ENCODE peak calls at places on chromosome 20, in nine cellular contexts. V, Q, U, R, T, C, G, F and M are unnamed samples.
A peak's percentile ranks its signal among the peaks of the same experiment; 100 is the strongest.

GRCh38 chr20:48339147-48339985 is 488.4 kb downstream of the PREX1 start:
- DNase-seq in V (no peak), Q (no peak), U (no peak), R (no peak), T (no peak), C (no peak), G (peak; percentile 86), F (peak; percentile 94), M (no peak)

GRCh38 chr20:12053348-12053747 is 135.7 kb downstream of the BTBD3 start:
- DNase-seq in V (no peak), Q (peak; percentile 90), U (no peak), R (peak; percentile 8), T (no peak), C (no peak), G (peak; percentile 89), F (peak; percentile 83), M (peak; percentile 74)

GRCh38 chr20:62205618-62206387 is 14.3 kb downstream of the HRH3 start:
- DNase-seq in V (no peak), Q (no peak), U (no peak), R (no peak), T (no peak), C (no peak), G (no peak), F (no peak), M (no peak)

GRCh38 chr20:4490045-4490444 is 231.7 kb upstream of the PRND start:
- DNase-seq in V (no peak), Q (no peak), U (no peak), R (no peak), T (no peak), C (no peak), G (no peak), F (no peak), M (no peak)

GRCh38 chr20:44780226-44780625 is 30.1 kb downstream of the RIMS4 start:
- DNase-seq in V (peak; percentile 20), Q (peak; percentile 49), U (peak; percentile 56), R (peak; percentile 72), T (no peak), C (peak; percentile 72), G (peak; percentile 78), F (peak; percentile 35), M (peak; percentile 32)

GRCh38 chr20:41082306-41082705 is 53.7 kb downstream of the TOP1 start:
- DNase-seq in V (no peak), Q (no peak), U (no peak), R (no peak), T (no peak), C (no peak), G (no peak), F (no peak), M (no peak)

GRCh38 chr20:7516631-7517051 is 423.6 kb downstream of the HAO1 start:
- DNase-seq in V (no peak), Q (no peak), U (no peak), R (no peak), T (no peak), C (no peak), G (no peak), F (no peak), M (no peak)

GRCh38 chr20:57439432-57439831 is 48.2 kb downstream of the RBM38 start:
- DNase-seq in V (peak; percentile 76), Q (no peak), U (no peak), R (no peak), T (peak; percentile 92), C (no peak), G (no peak), F (no peak), M (no peak)

GRCh38 chr20:63755933-63756647 is 16.5 kb downstream of the SLC2A4RG start:
- DNase-seq in V (no peak), Q (no peak), U (no peak), R (no peak), T (no peak), C (no peak), G (no peak), F (no peak), M (no peak)

GRCh38 chr20:32332614-32333013 is 25.5 kb upstream of the ASXL1 start:
- DNase-seq in V (no peak), Q (peak; percentile 44), U (no peak), R (peak; percentile 68), T (no peak), C (no peak), G (peak; percentile 48), F (peak; percentile 77), M (peak; percentile 90)
- H3K27me3 ChIP-seq in V (no peaks in the 10 kb centered on the region), Q (no peaks in the 10 kb centered on the region), U (no peaks in the 10 kb centered on the region), R (no peaks in the 10 kb centered on the region), T (no peaks in the 10 kb centered on the region), C (no peaks in the 10 kb centered on the region), G (no peaks in the 10 kb centered on the region), F (no peaks in the 10 kb centered on the region), M (no peaks in the 10 kb centered on the region)

GRCh38 chr20:22545045-22545444 is 39.3 kb downstream of the FOXA2 start:
- DNase-seq in V (no peak), Q (no peak), U (no peak), R (no peak), T (no peak), C (no peak), G (no peak), F (no peak), M (no peak)
- H3K27me3 ChIP-seq in V (peaks cover 97% of the 10 kb centered on the region), Q (no peaks in the 10 kb centered on the region), U (no peaks in the 10 kb centered on the region), R (no peaks in the 10 kb centered on the region), T (peaks cover 16% of the 10 kb centered on the region), C (no peaks in the 10 kb centered on the region), G (peaks cover 26% of the 10 kb centered on the region), F (no peaks in the 10 kb centered on the region), M (peaks cover 2% of the 10 kb centered on the region)

GRCh38 chr20:61159940-61160688 is 91.9 kb upstream of the CDH4 start:
- DNase-seq in V (no peak), Q (no peak), U (no peak), R (no peak), T (no peak), C (no peak), G (no peak), F (no peak), M (no peak)
- H3K27me3 ChIP-seq in V (peaks cover 79% of the 10 kb centered on the region), Q (no peaks in the 10 kb centered on the region), U (peaks cover 92% of the 10 kb centered on the region), R (no peaks in the 10 kb centered on the region), T (no peaks in the 10 kb centered on the region), C (no peaks in the 10 kb centered on the region), G (no peaks in the 10 kb centered on the region), F (peaks cover 7% of the 10 kb centered on the region), M (no peaks in the 10 kb centered on the region)

GRCh38 chr20:24468401-24469115 is 871 bp upstream of the SYNDIG1 start:
- DNase-seq in V (no peak), Q (no peak), U (no peak), R (no peak), T (no peak), C (no peak), G (no peak), F (no peak), M (no peak)
- H3K27me3 ChIP-seq in V (peaks cover 62% of the 10 kb centered on the region), Q (peaks cover 24% of the 10 kb centered on the region), U (peaks cover 29% of the 10 kb centered on the region), R (peaks cover 2% of the 10 kb centered on the region), T (no peaks in the 10 kb centered on the region), C (peaks cover 13% of the 10 kb centered on the region), G (peaks cover 69% of the 10 kb centered on the region), F (peaks cover 15% of the 10 kb centered on the region), M (peaks cover 21% of the 10 kb centered on the region)

DNA sequence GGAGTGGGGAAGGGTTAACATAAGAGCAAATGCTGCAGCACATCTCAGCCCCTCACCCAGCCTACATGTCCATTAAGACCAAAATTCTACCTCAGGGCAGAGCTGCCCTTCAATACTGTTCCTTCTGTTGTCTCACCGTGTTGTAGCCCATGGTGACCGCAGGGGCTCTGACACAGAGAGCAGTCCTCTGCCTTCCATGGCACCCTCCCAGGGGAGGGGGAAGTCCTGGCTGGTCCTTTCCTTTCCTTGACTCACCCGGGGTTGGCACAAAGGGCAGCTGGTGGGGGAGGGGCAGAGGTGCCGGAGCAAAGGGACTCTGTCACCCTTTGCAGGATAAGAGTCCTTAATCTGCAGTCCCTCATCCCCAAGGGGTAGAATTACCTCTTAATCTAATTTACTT is 15.2 kb downstream of the NKX2-2 start:
- DNase-seq in V (no peak), Q (no peak), U (no peak), R (no peak), T (no peak), C (no peak), G (no peak), F (no peak), M (no peak)
- H3K27me3 ChIP-seq in V (peaks cover 94% of the 10 kb centered on the region), Q (peaks cover 4% of the 10 kb centered on the region), U (no peaks in the 10 kb centered on the region), R (no peaks in the 10 kb centered on the region), T (peaks cover 41% of the 10 kb centered on the region), C (no peaks in the 10 kb centered on the region), G (peaks cover 26% of the 10 kb centered on the region), F (peaks cover 14% of the 10 kb centered on the region), M (peaks cover 2% of the 10 kb centered on the region)

GRCh38 chr20:58609026-58609425 is 42.1 kb upstream of the STX16 start:
- DNase-seq in V (no peak), Q (no peak), U (no peak), R (no peak), T (no peak), C (no peak), G (no peak), F (no peak), M (no peak)
- H3K27me3 ChIP-seq in V (peaks cover 33% of the 10 kb centered on the region), Q (no peaks in the 10 kb centered on the region), U (no peaks in the 10 kb centered on the region), R (no peaks in the 10 kb centered on the region), T (peaks cover 6% of the 10 kb centered on the region), C (no peaks in the 10 kb centered on the region), G (no peaks in the 10 kb centered on the region), F (peaks cover 2% of the 10 kb centered on the region), M (peaks cover 2% of the 10 kb centered on the region)